ENCODE peak calls at places on chromosome 17, in eight cellular contexts. One of them, this sample, is unnamed.
A peak's percentile ranks its signal among the peaks of the same experiment; 100 is the strongest.

GRCh38 chr17:2335726-2336214 is 487 bp downstream of the TSR1 start:
- DNase-seq in epithelial cell of esophagus: no peak
- DNase-seq in heart right ventricle: no peak
- DNase-seq in tibial artery: no peak
- DNase-seq in brain microvascular endothelial cell: no peak
- DNase-seq in adrenal gland: no peak
- DNase-seq in BE2C: no peak
- DNase-seq in OCI-LY7: no peak
- DNase-seq in this sample: peak; percentile 18

GRCh38 chr17:6439951-6440350 is 4.3 kb upstream of the PIMREG start:
- DNase-seq in epithelial cell of esophagus: no peak
- DNase-seq in heart right ventricle: no peak
- DNase-seq in tibial artery: no peak
- DNase-seq in brain microvascular endothelial cell: no peak
- DNase-seq in adrenal gland: no peak
- DNase-seq in BE2C: no peak
- DNase-seq in OCI-LY7: no peak
- DNase-seq in this sample: no peak

GRCh38 chr17:29563816-29564215 is 3.0 kb downstream of the ABHD15 start:
- DNase-seq in epithelial cell of esophagus: no peak
- DNase-seq in heart right ventricle: no peak
- DNase-seq in tibial artery: no peak
- DNase-seq in brain microvascular endothelial cell: no peak
- DNase-seq in adrenal gland: no peak
- DNase-seq in BE2C: no peak
- DNase-seq in OCI-LY7: peak; percentile 72
- DNase-seq in this sample: no peak

GRCh38 chr17:6422654-6423241 is 12.2 kb downstream of the AIPL1 start:
- DNase-seq in epithelial cell of esophagus: no peak
- DNase-seq in heart right ventricle: no peak
- DNase-seq in tibial artery: no peak
- DNase-seq in brain microvascular endothelial cell: no peak
- DNase-seq in adrenal gland: no peak
- DNase-seq in BE2C: no peak
- DNase-seq in OCI-LY7: no peak
- DNase-seq in this sample: no peak

GRCh38 chr17:62565817-62566216 is 61.7 kb upstream of the MRC2 start:
- DNase-seq in epithelial cell of esophagus: peak; percentile 83
- DNase-seq in heart right ventricle: no peak
- DNase-seq in tibial artery: no peak
- DNase-seq in brain microvascular endothelial cell: peak; percentile 81
- DNase-seq in adrenal gland: no peak
- DNase-seq in BE2C: no peak
- DNase-seq in OCI-LY7: no peak
- DNase-seq in this sample: no peak

GRCh38 chr17:5854871-5855554 is 215.2 kb upstream of the WSCD1 start:
- DNase-seq in epithelial cell of esophagus: no peak
- DNase-seq in heart right ventricle: no peak
- DNase-seq in tibial artery: no peak
- DNase-seq in brain microvascular endothelial cell: no peak
- DNase-seq in adrenal gland: no peak
- DNase-seq in BE2C: no peak
- DNase-seq in OCI-LY7: no peak
- DNase-seq in this sample: no peak

GRCh38 chr17:15479697-15480096 is 12.3 kb upstream of the CDRT4 start:
- DNase-seq in epithelial cell of esophagus: peak; percentile 12
- DNase-seq in heart right ventricle: no peak
- DNase-seq in tibial artery: no peak
- DNase-seq in brain microvascular endothelial cell: no peak
- DNase-seq in adrenal gland: no peak
- DNase-seq in BE2C: no peak
- DNase-seq in OCI-LY7: no peak
- DNase-seq in this sample: no peak

GRCh38 chr17:21119945-21120249 is 6.9 kb upstream of the DHRS7B start:
- DNase-seq in epithelial cell of esophagus: no peak
- DNase-seq in heart right ventricle: no peak
- DNase-seq in tibial artery: no peak
- DNase-seq in brain microvascular endothelial cell: no peak
- DNase-seq in adrenal gland: no peak
- DNase-seq in BE2C: no peak
- DNase-seq in OCI-LY7: no peak
- DNase-seq in this sample: no peak

GRCh38 chr17:79913451-79913850 is 74.2 kb upstream of the CBX4 start:
- DNase-seq in epithelial cell of esophagus: no peak
- DNase-seq in heart right ventricle: no peak
- DNase-seq in tibial artery: no peak
- DNase-seq in brain microvascular endothelial cell: no peak
- DNase-seq in adrenal gland: no peak
- DNase-seq in BE2C: no peak
- DNase-seq in OCI-LY7: no peak
- DNase-seq in this sample: no peak

GRCh38 chr17:46903762-46904672 is 18.9 kb upstream of the GOSR2 start:
- DNase-seq in epithelial cell of esophagus: no peak
- DNase-seq in heart right ventricle: no peak
- DNase-seq in tibial artery: no peak
- DNase-seq in brain microvascular endothelial cell: no peak
- DNase-seq in adrenal gland: no peak
- DNase-seq in BE2C: no peak
- DNase-seq in OCI-LY7: no peak
- DNase-seq in this sample: no peak

GRCh38 chr17:45020354-45021138 is 30.9 kb downstream of the DCAKD start:
- DNase-seq in epithelial cell of esophagus: peak; percentile 44
- DNase-seq in heart right ventricle: peak; percentile 36
- DNase-seq in tibial artery: peak; percentile 43
- DNase-seq in brain microvascular endothelial cell: peak; percentile 15
- DNase-seq in adrenal gland: no peak
- DNase-seq in BE2C: peak; percentile 60
- DNase-seq in OCI-LY7: no peak
- DNase-seq in this sample: peak; percentile 49

GRCh38 chr17:14331200-14331981 is 30.5 kb downstream of the HS3ST3B1 start:
- DNase-seq in epithelial cell of esophagus: no peak
- DNase-seq in heart right ventricle: no peak
- DNase-seq in tibial artery: no peak
- DNase-seq in brain microvascular endothelial cell: no peak
- DNase-seq in adrenal gland: no peak
- DNase-seq in BE2C: no peak
- DNase-seq in OCI-LY7: no peak
- DNase-seq in this sample: no peak

DNA sequence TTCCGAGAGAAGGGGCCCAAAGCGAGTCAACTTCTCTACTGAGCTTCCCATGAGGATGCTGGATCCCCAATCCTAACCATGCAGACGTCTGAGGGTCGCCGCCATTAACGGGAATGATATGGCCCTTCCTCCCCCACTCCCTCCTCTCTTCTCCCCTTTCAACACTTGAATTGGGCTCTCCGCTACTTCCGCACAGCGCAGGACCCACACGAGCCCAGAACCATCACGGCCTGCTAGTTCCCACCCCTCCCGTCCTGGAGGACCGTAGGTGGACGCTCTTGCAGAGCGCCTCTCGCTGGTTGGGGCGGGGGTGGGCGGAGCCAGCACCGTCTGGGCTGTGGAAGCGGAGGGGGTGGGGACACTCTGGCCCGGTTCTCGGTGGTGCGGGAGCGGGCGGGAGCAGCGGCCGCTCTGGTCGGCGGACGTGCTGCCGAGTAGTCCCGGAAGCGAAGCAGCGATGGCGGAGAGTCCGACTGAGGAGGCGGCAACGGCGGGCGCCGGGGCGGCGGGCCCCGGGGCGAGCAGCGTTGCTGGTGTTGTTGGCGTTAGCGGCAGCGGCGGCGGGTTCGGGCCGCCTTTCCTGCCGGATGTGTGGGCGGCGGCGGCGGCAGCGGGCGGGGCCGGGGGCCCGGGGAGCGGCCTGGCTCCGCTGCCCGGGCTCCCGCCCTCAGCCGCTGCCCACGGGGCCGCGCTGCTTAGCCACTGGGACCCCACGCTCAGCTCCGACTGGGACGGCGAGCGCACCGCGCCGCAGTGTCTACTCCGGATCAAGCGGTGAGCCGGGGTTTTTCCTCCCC is at the start of gene UBE2Z:
- DNase-seq in epithelial cell of esophagus: peak; percentile 96
- DNase-seq in heart right ventricle: peak; percentile 95
- DNase-seq in tibial artery: peak; percentile 94
- DNase-seq in brain microvascular endothelial cell: peak; percentile 88
- DNase-seq in adrenal gland: peak; percentile 95
- DNase-seq in BE2C: peak; percentile 94
- DNase-seq in OCI-LY7: peak; percentile 95
- DNase-seq in this sample: peak; percentile 91
- TF ChIP-seq CTCF in epithelial cell of esophagus: no peak
- TF ChIP-seq CTCF in heart right ventricle: no peak
- TF ChIP-seq CTCF in tibial artery: no peak
- TF ChIP-seq CTCF in brain microvascular endothelial cell: peak; percentile 25
- TF ChIP-seq CTCF in adrenal gland: no peak
- TF ChIP-seq CTCF in BE2C: peak; percentile 9
- TF ChIP-seq CTCF in OCI-LY7: peak; percentile 62
- TF ChIP-seq CTCF in this sample: no peak

DNA sequence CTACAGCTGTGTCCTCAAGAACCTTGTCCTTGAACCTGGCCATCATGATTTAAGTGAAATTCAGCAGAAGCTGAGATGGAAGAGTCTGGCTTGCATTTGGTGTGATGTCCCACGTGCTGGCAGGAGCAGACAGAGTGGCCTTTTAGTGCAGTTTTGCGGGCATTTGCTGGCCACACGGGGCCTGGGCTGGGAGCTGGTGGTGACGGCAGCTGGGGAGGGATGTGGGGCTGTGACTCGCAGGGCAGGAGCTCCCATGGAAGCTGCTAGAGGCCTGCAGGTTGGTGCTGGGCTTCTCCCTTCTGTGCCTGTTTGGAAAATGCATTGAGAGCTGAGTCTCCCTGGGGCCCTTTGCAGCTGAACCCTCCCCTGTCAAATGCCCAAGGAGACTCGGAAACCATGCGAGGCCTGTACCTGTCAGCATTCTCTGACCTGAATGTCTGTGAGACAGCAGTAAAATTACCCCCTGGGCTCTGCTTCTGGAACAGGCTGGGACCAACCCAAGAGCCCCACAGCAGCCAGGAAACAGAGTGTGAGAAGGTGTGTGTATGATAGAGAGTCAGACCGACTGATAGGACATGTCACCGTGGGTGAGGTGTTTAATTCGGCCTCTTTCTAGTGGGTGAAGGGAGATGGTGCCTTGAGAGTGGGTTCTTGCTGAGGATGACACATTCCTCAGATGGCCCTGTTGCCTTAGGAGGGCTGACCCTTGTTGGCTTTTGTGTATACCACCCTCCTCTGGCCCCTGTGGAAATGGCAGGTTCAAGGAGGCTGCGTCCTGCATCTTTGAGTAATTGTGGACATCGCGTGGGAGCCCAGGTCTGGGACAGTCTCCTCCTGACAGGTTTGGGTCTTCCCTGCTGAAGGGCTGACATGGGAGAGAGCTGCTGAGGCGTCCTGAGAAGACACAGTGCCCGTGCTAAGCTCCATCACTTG is 145.5 kb downstream of the MSI2 start:
- DNase-seq in epithelial cell of esophagus: no peak
- DNase-seq in heart right ventricle: no peak
- DNase-seq in tibial artery: no peak
- DNase-seq in brain microvascular endothelial cell: no peak
- DNase-seq in adrenal gland: no peak
- DNase-seq in BE2C: no peak
- DNase-seq in OCI-LY7: peak; percentile 51
- DNase-seq in this sample: no peak
- TF ChIP-seq CTCF in epithelial cell of esophagus: no peak
- TF ChIP-seq CTCF in heart right ventricle: no peak
- TF ChIP-seq CTCF in tibial artery: no peak
- TF ChIP-seq CTCF in brain microvascular endothelial cell: peak; percentile 20
- TF ChIP-seq CTCF in adrenal gland: no peak
- TF ChIP-seq CTCF in BE2C: peak; percentile 32
- TF ChIP-seq CTCF in OCI-LY7: peak; percentile 71
- TF ChIP-seq CTCF in this sample: peak; percentile 14

GRCh38 chr17:17498606-17499301 is 2.6 kb upstream of the RASD1 start:
- DNase-seq in epithelial cell of esophagus: no peak
- DNase-seq in heart right ventricle: no peak
- DNase-seq in tibial artery: no peak
- DNase-seq in brain microvascular endothelial cell: no peak
- DNase-seq in adrenal gland: no peak
- DNase-seq in BE2C: no peak
- DNase-seq in OCI-LY7: no peak
- DNase-seq in this sample: no peak

GRCh38 chr17:17499402-17500145 is 3.4 kb upstream of the RASD1 start:
- DNase-seq in epithelial cell of esophagus: no peak
- DNase-seq in heart right ventricle: no peak
- DNase-seq in tibial artery: no peak
- DNase-seq in brain microvascular endothelial cell: no peak
- DNase-seq in adrenal gland: no peak
- DNase-seq in BE2C: no peak
- DNase-seq in OCI-LY7: no peak
- DNase-seq in this sample: no peak

GRCh38 chr17:17502741-17503565 is 6.8 kb upstream of the RASD1 start:
- DNase-seq in epithelial cell of esophagus: no peak
- DNase-seq in heart right ventricle: no peak
- DNase-seq in tibial artery: no peak
- DNase-seq in brain microvascular endothelial cell: no peak
- DNase-seq in adrenal gland: no peak
- DNase-seq in BE2C: no peak
- DNase-seq in OCI-LY7: no peak
- DNase-seq in this sample: no peak

GRCh38 chr17:17503566-17504130 is 7.5 kb upstream of the RASD1 start:
- DNase-seq in epithelial cell of esophagus: no peak
- DNase-seq in heart right ventricle: peak; percentile 34
- DNase-seq in tibial artery: no peak
- DNase-seq in brain microvascular endothelial cell: no peak
- DNase-seq in adrenal gland: no peak
- DNase-seq in BE2C: no peak
- DNase-seq in OCI-LY7: no peak
- DNase-seq in this sample: no peak

DNA sequence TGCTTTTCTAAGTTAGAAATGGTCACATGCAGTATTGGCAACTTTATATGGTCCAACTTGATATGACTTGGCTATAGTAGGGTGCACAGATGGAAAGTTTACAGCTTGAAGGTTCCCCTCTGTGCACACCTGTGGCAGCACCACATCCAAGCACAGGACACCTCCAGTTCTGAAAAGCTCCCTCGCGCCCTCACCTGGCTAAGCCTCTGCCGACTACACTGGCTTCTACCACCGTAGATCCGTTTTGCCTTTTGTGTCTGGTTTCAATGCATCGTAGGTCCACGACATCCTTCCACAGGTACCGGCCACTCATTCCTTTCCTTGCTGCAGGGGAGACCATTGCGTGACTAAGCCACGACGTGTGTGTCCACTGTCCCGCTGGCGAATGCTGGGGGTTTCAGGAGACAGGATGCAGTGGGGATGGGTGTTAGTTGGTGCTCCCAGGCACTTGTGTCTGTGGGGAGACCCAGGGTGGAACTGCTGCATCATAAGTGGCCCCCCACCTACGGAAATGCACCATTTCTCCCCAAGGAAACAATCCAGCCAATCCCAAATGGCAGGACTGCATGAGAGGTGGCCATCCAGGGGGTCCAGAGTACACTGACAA is 4.9 kb upstream of the RASD1 start:
- DNase-seq in epithelial cell of esophagus: peak; percentile 27
- DNase-seq in heart right ventricle: no peak
- DNase-seq in tibial artery: no peak
- DNase-seq in brain microvascular endothelial cell: no peak
- DNase-seq in adrenal gland: no peak
- DNase-seq in BE2C: no peak
- DNase-seq in OCI-LY7: peak; percentile 24
- DNase-seq in this sample: no peak
- TF ChIP-seq CTCF in epithelial cell of esophagus: peak; percentile 27
- TF ChIP-seq CTCF in heart right ventricle: no peak
- TF ChIP-seq CTCF in tibial artery: no peak
- TF ChIP-seq CTCF in brain microvascular endothelial cell: peak; percentile 61
- TF ChIP-seq CTCF in adrenal gland: no peak
- TF ChIP-seq CTCF in BE2C: no peak
- TF ChIP-seq CTCF in OCI-LY7: peak; percentile 54
- TF ChIP-seq CTCF in this sample: no peak

GRCh38 chr17:12554251-12554650 is 111.4 kb upstream of the MYOCD start:
- DNase-seq in epithelial cell of esophagus: no peak
- DNase-seq in heart right ventricle: no peak
- DNase-seq in tibial artery: no peak
- DNase-seq in brain microvascular endothelial cell: no peak
- DNase-seq in adrenal gland: no peak
- DNase-seq in BE2C: no peak
- DNase-seq in OCI-LY7: no peak
- DNase-seq in this sample: no peak
- TF ChIP-seq CTCF in epithelial cell of esophagus: no peak
- TF ChIP-seq CTCF in heart right ventricle: no peak
- TF ChIP-seq CTCF in tibial artery: no peak
- TF ChIP-seq CTCF in brain microvascular endothelial cell: no peak
- TF ChIP-seq CTCF in adrenal gland: no peak
- TF ChIP-seq CTCF in BE2C: no peak
- TF ChIP-seq CTCF in OCI-LY7: no peak
- TF ChIP-seq CTCF in this sample: no peak